ENCODE peak calls at places on chromosomes 7 and 10, in nine cellular contexts. G, R, F, E, H, K, I, T and J are unnamed samples.

GRCh38 chr10:17668435-17669184 is 24.7 kb downstream of the STAM start:
- DNase-seq in G (no peak), R (no peak), F (no peak), E (no peak), H (no peak), K (no peak), I (no peak), T (no peak), J (no peak)

GRCh38 chr10:96719850-96720421 is 378 bp downstream of the PIK3AP1 start:
- DNase-seq in G (no peak), R (peak; percentile 34), F (no peak), E (no peak), H (peak; percentile 79), K (no peak), I (peak; percentile 83), T (no peak), J (peak; percentile 78)

GRCh38 chr7:87148332-87148955 is 3.8 kb upstream of the DMTF1 start:
- DNase-seq in G (no peak), R (no peak), F (peak; percentile 32), E (no peak), H (peak; percentile 12), K (peak; percentile 32), I (no peak), T (peak; percentile 36), J (no peak)

GRCh38 chr10:98858525-98858924 is 377.1 kb downstream of the HPSE2 start:
- DNase-seq in G (no peak), R (no peak), F (no peak), E (no peak), H (no peak), K (no peak), I (no peak), T (no peak), J (no peak)

GRCh38 chr7:138245216-138245615 is 169.0 kb downstream of the AKR1D1 start:
- DNase-seq in G (no peak), R (no peak), F (no peak), E (no peak), H (no peak), K (peak; percentile 82), I (no peak), T (no peak), J (no peak)

GRCh38 chr10:27612615-27613014 is 108.5 kb downstream of the RAB18 start:
- DNase-seq in G (no peak), R (no peak), F (peak; percentile 47), E (no peak), H (no peak), K (no peak), I (no peak), T (no peak), J (no peak)

GRCh38 chr10:22022257-22023051 is 18.9 kb upstream of the DNAJC1 start:
- DNase-seq in G (no peak), R (peak; percentile 43), F (no peak), E (no peak), H (peak; percentile 3), K (no peak), I (peak; percentile 20), T (no peak), J (no peak)

GRCh38 chr10:71213127-71213616 is 802 bp downstream of the UNC5B start:
- DNase-seq in G (no peak), R (no peak), F (peak; percentile 37), E (peak; percentile 59), H (peak; percentile 45), K (peak; percentile 61), I (peak; percentile 75), T (peak; percentile 39), J (no peak)